ENCODE peak calls at places on chromosomes 13 and 19, in eight cellular contexts. One of them, this sample, is unnamed.

GRCh38 chr13:97848886-97849285 is 104.6 kb upstream of the IPO5 start:
- DNase-seq in Calu3: no peak
- DNase-seq in AG09309: no peak
- DNase-seq in AG04450: no peak
- DNase-seq in gastrocnemius medialis: no peak
- DNase-seq in choroid plexus epithelial cell: no peak
- DNase-seq in RWPE1: no peak
- DNase-seq in mucosa of descending colon: no peak
- DNase-seq in this sample: no peak

GRCh38 chr13:54445865-54446264 is 1417.3 kb downstream of the OLFM4 start:
- DNase-seq in Calu3: no peak
- DNase-seq in AG09309: no peak
- DNase-seq in gastrocnemius medialis: no peak
- DNase-seq in RWPE1: no peak
- DNase-seq in AG04450: no peak
- DNase-seq in mucosa of descending colon: no peak
- DNase-seq in choroid plexus epithelial cell: no peak
- DNase-seq in this sample: no peak

GRCh38 chr19:1449467-1450442 is at the start of gene APC2:
- DNase-seq in AG04450: no peak
- DNase-seq in Calu3: no peak
- DNase-seq in RWPE1: peak
- DNase-seq in gastrocnemius medialis: no peak
- DNase-seq in choroid plexus epithelial cell: peak
- DNase-seq in mucosa of descending colon: no peak
- DNase-seq in AG09309: no peak
- DNase-seq in this sample: no peak

GRCh38 chr13:112887557-112887991 is 81.4 kb upstream of the MCF2L start:
- DNase-seq in AG09309: no peak
- DNase-seq in choroid plexus epithelial cell: no peak
- DNase-seq in AG04450: no peak
- DNase-seq in RWPE1: no peak
- DNase-seq in mucosa of descending colon: peak
- DNase-seq in Calu3: no peak
- DNase-seq in gastrocnemius medialis: no peak
- DNase-seq in this sample: no peak

GRCh38 chr13:99658266-99658991 is 157.2 kb downstream of the TM9SF2 start:
- DNase-seq in gastrocnemius medialis: no peak
- DNase-seq in RWPE1: no peak
- DNase-seq in choroid plexus epithelial cell: peak
- DNase-seq in Calu3: peak
- DNase-seq in AG04450: no peak
- DNase-seq in mucosa of descending colon: peak
- DNase-seq in AG09309: peak
- DNase-seq in this sample: peak

GRCh38 chr13:30792257-30793000 is 57.1 kb downstream of the ALOX5AP start:
- DNase-seq in mucosa of descending colon: peak
- DNase-seq in Calu3: peak
- DNase-seq in AG04450: peak
- DNase-seq in RWPE1: peak
- DNase-seq in choroid plexus epithelial cell: peak
- DNase-seq in gastrocnemius medialis: peak
- DNase-seq in AG09309: peak
- DNase-seq in this sample: peak

GRCh38 chr19:48310227-48310626 is 15.1 kb upstream of the EMP3 start:
- DNase-seq in mucosa of descending colon: no peak
- DNase-seq in Calu3: no peak
- DNase-seq in choroid plexus epithelial cell: peak
- DNase-seq in RWPE1: no peak
- DNase-seq in AG04450: no peak
- DNase-seq in AG09309: no peak
- DNase-seq in gastrocnemius medialis: no peak
- DNase-seq in this sample: no peak

GRCh38 chr19:9673912-9674668 is 810 bp downstream of the ZNF562 start:
- DNase-seq in Calu3: no peak
- DNase-seq in choroid plexus epithelial cell: peak
- DNase-seq in AG09309: no peak
- DNase-seq in AG04450: no peak
- DNase-seq in RWPE1: peak
- DNase-seq in gastrocnemius medialis: no peak
- DNase-seq in mucosa of descending colon: no peak
- DNase-seq in this sample: no peak

GRCh38 chr19:11485245-11485837 is 4.5 kb upstream of the ELAVL3 start:
- DNase-seq in AG09309: no peak
- DNase-seq in Calu3: no peak
- DNase-seq in choroid plexus epithelial cell: no peak
- DNase-seq in AG04450: no peak
- DNase-seq in RWPE1: no peak
- DNase-seq in mucosa of descending colon: no peak
- DNase-seq in gastrocnemius medialis: no peak
- DNase-seq in this sample: no peak

GRCh38 chr13:105787518-105788085 is 747.9 kb downstream of the EFNB2 start:
- DNase-seq in Calu3: no peak
- DNase-seq in AG09309: no peak
- DNase-seq in mucosa of descending colon: no peak
- DNase-seq in choroid plexus epithelial cell: no peak
- DNase-seq in AG04450: no peak
- DNase-seq in gastrocnemius medialis: no peak
- DNase-seq in RWPE1: no peak
- DNase-seq in this sample: no peak

GRCh38 chr19:6800991-6801396 is 28.5 kb downstream of the VAV1 start:
- DNase-seq in AG09309: peak
- DNase-seq in AG04450: no peak
- DNase-seq in Calu3: peak
- DNase-seq in mucosa of descending colon: no peak
- DNase-seq in RWPE1: peak
- DNase-seq in gastrocnemius medialis: no peak
- DNase-seq in choroid plexus epithelial cell: peak
- DNase-seq in this sample: no peak

GRCh38 chr19:55136399-55137102 is 12.5 kb downstream of the TNNT1 start:
- DNase-seq in gastrocnemius medialis: no peak
- DNase-seq in RWPE1: no peak
- DNase-seq in choroid plexus epithelial cell: no peak
- DNase-seq in mucosa of descending colon: no peak
- DNase-seq in Calu3: no peak
- DNase-seq in AG09309: no peak
- DNase-seq in AG04450: no peak
- DNase-seq in this sample: no peak

GRCh38 chr19:55133639-55134444 is 15.2 kb downstream of the TNNT1 start:
- DNase-seq in AG09309: no peak
- DNase-seq in Calu3: no peak
- DNase-seq in mucosa of descending colon: no peak
- DNase-seq in choroid plexus epithelial cell: no peak
- DNase-seq in AG04450: no peak
- DNase-seq in RWPE1: no peak
- DNase-seq in gastrocnemius medialis: no peak
- DNase-seq in this sample: no peak

GRCh38 chr19:55131421-55131820 is 14.0 kb upstream of the PPP1R12C start:
- DNase-seq in Calu3: no peak
- DNase-seq in RWPE1: no peak
- DNase-seq in choroid plexus epithelial cell: no peak
- DNase-seq in gastrocnemius medialis: no peak
- DNase-seq in AG09309: no peak
- DNase-seq in mucosa of descending colon: no peak
- DNase-seq in AG04450: no peak
- DNase-seq in this sample: no peak

GRCh38 chr19:55134732-55135131 is 14.3 kb downstream of the TNNT1 start:
- DNase-seq in mucosa of descending colon: no peak
- DNase-seq in Calu3: no peak
- DNase-seq in AG04450: no peak
- DNase-seq in RWPE1: no peak
- DNase-seq in AG09309: no peak
- DNase-seq in gastrocnemius medialis: no peak
- DNase-seq in choroid plexus epithelial cell: no peak
- DNase-seq in this sample: no peak

GRCh38 chr19:55132453-55133129 is 15.2 kb upstream of the PPP1R12C start:
- DNase-seq in RWPE1: no peak
- DNase-seq in Calu3: no peak
- DNase-seq in AG04450: no peak
- DNase-seq in gastrocnemius medialis: no peak
- DNase-seq in choroid plexus epithelial cell: no peak
- DNase-seq in mucosa of descending colon: no peak
- DNase-seq in AG09309: no peak
- DNase-seq in this sample: no peak
- TF ChIP-seq CTCF in RWPE1: no peak
- TF ChIP-seq CTCF in Calu3: no peak
- TF ChIP-seq CTCF in AG04450: peak
- TF ChIP-seq CTCF in gastrocnemius medialis: no peak
- TF ChIP-seq CTCF in choroid plexus epithelial cell: peak
- TF ChIP-seq CTCF in mucosa of descending colon: no peak
- TF ChIP-seq CTCF in AG09309: peak
- TF ChIP-seq CTCF in this sample: no peak

GRCh38 chr19:50796128-50796633 is 6.0 kb downstream of the ACP4 start:
- DNase-seq in mucosa of descending colon: no peak
- DNase-seq in gastrocnemius medialis: no peak
- DNase-seq in choroid plexus epithelial cell: no peak
- DNase-seq in AG09309: no peak
- DNase-seq in RWPE1: no peak
- DNase-seq in Calu3: no peak
- DNase-seq in AG04450: no peak
- DNase-seq in this sample: no peak
- TF ChIP-seq CTCF in mucosa of descending colon: no peak
- TF ChIP-seq CTCF in gastrocnemius medialis: no peak
- TF ChIP-seq CTCF in choroid plexus epithelial cell: no peak
- TF ChIP-seq CTCF in AG09309: no peak
- TF ChIP-seq CTCF in RWPE1: no peak
- TF ChIP-seq CTCF in Calu3: no peak
- TF ChIP-seq CTCF in AG04450: no peak
- TF ChIP-seq CTCF in this sample: no peak

DNA sequence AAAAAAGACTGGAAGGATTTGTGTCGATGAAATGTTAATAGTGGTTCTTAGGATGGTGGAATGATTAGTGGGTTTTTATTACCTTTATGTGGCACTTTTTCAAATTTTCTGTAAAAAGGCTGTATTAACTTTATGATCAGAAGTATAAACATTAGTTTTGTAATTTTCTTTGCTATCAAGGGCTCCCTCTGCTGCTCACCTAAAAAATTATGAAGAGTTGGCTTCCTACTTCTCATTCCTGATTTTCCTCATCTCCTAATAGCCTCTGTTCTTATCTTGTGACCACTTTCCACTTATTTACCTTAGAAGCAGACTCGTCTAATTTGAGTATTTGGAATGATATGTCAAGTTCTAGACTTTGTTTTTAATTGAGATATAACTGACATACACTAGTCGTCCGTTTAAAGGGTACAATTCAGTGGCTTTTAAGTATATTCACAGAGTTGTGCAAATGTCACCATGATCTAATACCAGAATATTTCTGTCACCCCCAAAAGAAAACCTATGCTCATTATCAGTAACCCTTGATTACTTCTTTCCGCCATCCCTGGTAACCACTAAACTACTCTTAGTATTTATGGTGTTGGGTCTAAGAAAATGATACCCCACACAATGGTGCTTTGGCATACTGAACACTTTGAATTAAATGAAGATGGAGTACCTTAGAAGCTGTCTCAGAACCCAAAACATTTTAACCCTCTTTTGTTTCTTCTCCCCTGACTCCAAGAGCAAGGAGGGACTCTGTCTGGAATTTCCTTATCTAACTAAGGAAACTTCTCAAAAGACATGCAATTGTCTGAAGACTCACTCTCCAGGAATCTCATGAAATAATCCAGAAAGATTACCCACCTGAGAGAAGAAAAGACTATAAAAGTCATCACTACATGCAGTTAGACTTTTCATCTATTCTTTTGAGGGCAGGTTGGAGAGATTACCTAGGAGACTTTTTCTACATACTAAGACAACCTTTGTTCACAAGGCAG is 311.3 kb downstream of the DLEU7 start:
- DNase-seq in choroid plexus epithelial cell: peak
- DNase-seq in mucosa of descending colon: no peak
- DNase-seq in AG09309: no peak
- DNase-seq in AG04450: no peak
- DNase-seq in gastrocnemius medialis: no peak
- DNase-seq in RWPE1: no peak
- DNase-seq in Calu3: no peak
- DNase-seq in this sample: no peak
- TF ChIP-seq CTCF in choroid plexus epithelial cell: peak
- TF ChIP-seq CTCF in mucosa of descending colon: no peak
- TF ChIP-seq CTCF in AG09309: peak
- TF ChIP-seq CTCF in AG04450: peak
- TF ChIP-seq CTCF in gastrocnemius medialis: peak
- TF ChIP-seq CTCF in RWPE1: peak
- TF ChIP-seq CTCF in Calu3: no peak
- TF ChIP-seq CTCF in this sample: peak

GRCh38 chr19:52691737-52692136 is 43.1 kb downstream of the ZNF611 start:
- DNase-seq in Calu3: no peak
- DNase-seq in choroid plexus epithelial cell: no peak
- DNase-seq in gastrocnemius medialis: no peak
- DNase-seq in mucosa of descending colon: no peak
- DNase-seq in RWPE1: no peak
- DNase-seq in AG09309: no peak
- DNase-seq in AG04450: no peak
- DNase-seq in this sample: no peak

GRCh38 chr19:52689804-52690394 is 44.9 kb downstream of the ZNF611 start:
- DNase-seq in gastrocnemius medialis: peak
- DNase-seq in Calu3: peak
- DNase-seq in AG04450: no peak
- DNase-seq in AG09309: no peak
- DNase-seq in mucosa of descending colon: peak
- DNase-seq in RWPE1: peak
- DNase-seq in choroid plexus epithelial cell: no peak
- DNase-seq in this sample: no peak

GRCh38 chr19:52692431-52693008 is 42.3 kb downstream of the ZNF611 start:
- DNase-seq in AG04450: no peak
- DNase-seq in Calu3: no peak
- DNase-seq in AG09309: no peak
- DNase-seq in choroid plexus epithelial cell: no peak
- DNase-seq in RWPE1: no peak
- DNase-seq in mucosa of descending colon: no peak
- DNase-seq in gastrocnemius medialis: no peak
- DNase-seq in this sample: no peak

GRCh38 chr19:52691215-52691610 is 43.6 kb downstream of the ZNF611 start:
- DNase-seq in AG04450: no peak
- DNase-seq in choroid plexus epithelial cell: no peak
- DNase-seq in gastrocnemius medialis: no peak
- DNase-seq in AG09309: no peak
- DNase-seq in Calu3: no peak
- DNase-seq in RWPE1: no peak
- DNase-seq in mucosa of descending colon: no peak
- DNase-seq in this sample: no peak

DNA sequence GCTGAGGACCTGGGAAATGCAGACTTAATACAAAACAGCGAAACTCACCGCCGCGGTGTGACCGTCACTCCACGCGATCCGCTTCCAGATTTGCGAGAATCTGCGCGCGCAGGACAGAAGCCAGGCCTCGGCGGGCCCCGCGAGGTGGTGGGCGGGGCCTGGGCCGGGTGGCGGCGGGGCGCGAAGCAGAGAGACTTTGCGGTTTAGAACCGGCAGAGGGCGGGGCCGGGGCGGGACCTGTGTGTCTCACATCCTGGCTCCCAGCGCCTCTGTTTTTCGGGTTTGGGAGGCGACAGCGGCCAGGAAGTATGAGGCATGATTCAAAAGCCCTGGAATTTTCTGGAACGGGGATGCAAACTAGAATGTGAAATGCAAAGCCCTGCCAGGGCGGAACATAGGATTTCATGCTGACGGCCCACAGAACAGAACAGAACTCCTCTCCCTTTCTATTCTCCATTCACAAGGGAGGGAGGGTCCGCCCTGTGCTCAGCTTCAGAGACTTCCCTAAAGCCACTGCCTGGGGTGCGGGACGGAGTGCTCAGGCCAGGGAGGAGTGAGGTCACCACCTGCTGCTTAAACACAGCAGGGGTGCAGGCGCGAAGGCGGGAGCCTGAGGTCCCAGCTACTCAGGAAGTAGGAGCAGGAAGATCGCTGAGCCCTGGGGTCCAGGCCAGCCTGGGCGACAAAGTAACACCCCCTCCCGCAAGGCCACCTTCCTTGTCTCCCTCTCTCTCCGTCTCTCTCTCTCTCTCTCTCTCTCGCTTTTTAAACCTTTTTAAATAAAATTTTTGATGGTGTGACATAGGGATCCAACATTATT is 44.2 kb downstream of the ZNF611 start:
- DNase-seq in choroid plexus epithelial cell: peak
- DNase-seq in RWPE1: peak
- DNase-seq in AG09309: peak
- DNase-seq in mucosa of descending colon: peak
- DNase-seq in AG04450: peak
- DNase-seq in gastrocnemius medialis: peak
- DNase-seq in Calu3: no peak
- DNase-seq in this sample: peak
- TF ChIP-seq CTCF in choroid plexus epithelial cell: no peak
- TF ChIP-seq CTCF in RWPE1: peak
- TF ChIP-seq CTCF in AG09309: no peak
- TF ChIP-seq CTCF in mucosa of descending colon: peak
- TF ChIP-seq CTCF in AG04450: no peak
- TF ChIP-seq CTCF in gastrocnemius medialis: peak
- TF ChIP-seq CTCF in Calu3: no peak
- TF ChIP-seq CTCF in this sample: no peak